ENCODE peak calls at places on chromosome 20, in four cellular contexts. X is tibial artery, P is Karpas-422, B is A549. S is an unnamed sample.

GRCh38 chr20:23358923-23359572 is 2.9 kb upstream of the GZF1 start:
- DNase-seq in B (no peak), P (no peak), X (no peak), S (no peak)

GRCh38 chr20:46128310-46129151 is 10.4 kb downstream of the CD40 start:
- DNase-seq in X (no peak), P (peak; percentile 65), B (peak; percentile 53), S (no peak)

GRCh38 chr20:60572991-60573390 is 614.8 kb downstream of the CDH26 start:
- DNase-seq in B (no peak), P (no peak), X (no peak), S (no peak)

GRCh38 chr20:24664266-24664986 is 195.0 kb downstream of the SYNDIG1 start:
- DNase-seq in P (no peak), B (no peak), X (no peak), S (no peak)

GRCh38 chr20:61949714-61950630 is 115.7 kb downstream of the TAF4 start:
- DNase-seq in P (peak; percentile 34), X (no peak), B (no peak), S (peak; percentile 4)

GRCh38 chr20:9177278-9177677 is 108.4 kb downstream of the PLCB4 start:
- DNase-seq in B (no peak), X (no peak), P (no peak), S (no peak)

GRCh38 chr20:8805737-8806442 is 263.0 kb upstream of the PLCB4 start:
- DNase-seq in B (no peak), P (no peak), X (no peak), S (no peak)

GRCh38 chr20:21496452-21496851 is 17.4 kb downstream of the NKX2-2 start:
- DNase-seq in B (no peak), P (no peak), X (no peak), S (no peak)

GRCh38 chr20:38302721-38303120 is 1.2 kb upstream of the BPI start:
- DNase-seq in B (no peak), X (no peak), P (no peak), S (no peak)

GRCh38 chr20:38298768-38299288 is 5.1 kb upstream of the BPI start:
- DNase-seq in X (peak; percentile 92), P (no peak), B (no peak), S (peak; percentile 79)

GRCh38 chr20:38299963-38300362 is 4.0 kb upstream of the BPI start:
- DNase-seq in P (no peak), B (no peak), X (no peak), S (no peak)

GRCh38 chr20:38301283-38301682 is 2.7 kb upstream of the BPI start:
- DNase-seq in P (no peak), B (no peak), X (no peak), S (no peak)

DNA sequence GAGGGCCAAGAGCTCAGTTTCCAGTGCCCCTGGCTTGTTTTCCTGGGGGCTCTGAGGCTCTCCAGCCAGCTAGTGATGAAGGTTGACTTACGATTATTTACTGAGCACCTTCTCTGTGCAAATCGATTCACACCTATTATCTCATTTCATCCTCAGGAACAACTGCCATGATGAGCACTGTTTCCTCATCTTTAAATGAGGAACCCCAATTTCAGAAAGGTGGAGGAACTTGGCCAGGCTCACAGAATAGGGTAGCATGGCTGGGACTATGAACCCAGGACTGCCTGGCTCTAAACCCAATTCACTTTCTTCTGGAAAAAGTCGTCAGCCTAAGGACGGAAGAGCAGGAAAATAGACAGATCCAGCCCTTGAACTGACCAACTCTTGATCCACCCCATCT is 3.5 kb upstream of the BPI start:
- DNase-seq in P (no peak), B (no peak), X (no peak), S (no peak)
- H3K27ac ChIP-seq in P (no peak overlapping the region), B (no peak overlapping the region), X (no peak overlapping the region), S (no peak overlapping the region)

GRCh38 chr20:2871555-2872303 is 1.6 kb upstream of the PTPRA start:
- DNase-seq in X (no peak), B (no peak), P (no peak), S (no peak)
- H3K4me3 ChIP-seq in X (peak overlapping the region; percentile 74), B (no peak overlapping the region), P (peak overlapping the region; percentile 100), S (peak overlapping the region; percentile 89)

DNA sequence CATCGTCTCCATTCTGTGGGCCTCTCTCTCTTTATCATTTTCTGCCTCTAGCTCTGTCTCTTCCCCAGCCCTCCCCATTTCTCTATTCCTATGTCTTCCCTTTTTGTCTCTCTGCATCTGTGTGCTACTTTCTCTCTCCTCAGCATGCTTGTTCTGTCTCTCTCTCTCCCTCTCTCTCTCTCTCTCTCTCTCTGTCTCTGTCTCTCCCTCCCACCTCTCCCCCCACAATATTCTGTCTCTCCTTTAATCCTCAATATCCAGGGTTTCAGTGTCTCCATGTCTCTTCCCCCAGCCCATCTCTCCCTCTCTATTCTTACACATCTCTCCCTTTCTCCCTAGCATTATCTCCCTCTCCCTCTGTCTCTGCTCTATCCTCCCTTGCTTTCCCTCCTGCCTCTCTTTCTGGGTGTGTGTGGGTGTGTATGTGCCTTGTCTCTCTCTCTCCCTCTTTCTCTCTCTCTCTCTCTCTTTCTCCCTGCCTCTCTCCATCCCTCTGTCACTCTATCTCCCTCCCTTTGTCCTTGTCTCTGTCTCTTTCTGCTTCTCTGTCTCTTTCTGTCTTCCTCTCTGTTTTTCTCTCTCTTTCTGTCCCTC is 76.9 kb upstream of the SIRPA start:
- DNase-seq in X (no peak), P (no peak), B (no peak), S (no peak)
- H3K27ac ChIP-seq in X (peak overlapping the region; percentile 70), P (no peak overlapping the region), B (peak overlapping the region; percentile 71), S (peak overlapping the region; percentile 38)

GRCh38 chr20:64057628-64058498 is 5.1 kb upstream of the TCEA2 start:
- DNase-seq in X (peak; percentile 57), B (peak; percentile 90), P (peak; percentile 93), S (peak; percentile 75)
- H3K4me3 ChIP-seq in X (no peak overlapping the region), B (no peak overlapping the region), P (peak overlapping the region; percentile 44), S (peak overlapping the region; percentile 56)

GRCh38 chr20:64082126-64082638 is 2.0 kb downstream of the LKAAEAR1 start:
- DNase-seq in P (peak; percentile 65), X (no peak), B (no peak), S (no peak)
- H3K27ac ChIP-seq in P (peak overlapping the region; percentile 92), X (no peak overlapping the region), B (no peak overlapping the region), S (no peak overlapping the region)

GRCh38 chr20:4230185-4230584 is 214.8 kb upstream of the RNF24 start:
- DNase-seq in B (no peak), X (no peak), P (no peak), S (no peak)

GRCh38 chr20:4229415-4229814 is 214.1 kb upstream of the RNF24 start:
- DNase-seq in B (no peak), P (no peak), X (no peak), S (no peak)

GRCh38 chr20:4225778-4226177 is 210.4 kb upstream of the RNF24 start:
- DNase-seq in X (no peak), B (no peak), P (no peak), S (no peak)

GRCh38 chr20:4227085-4227821 is 211.9 kb upstream of the RNF24 start:
- DNase-seq in X (no peak), B (peak; percentile 54), P (peak; percentile 69), S (no peak)

GRCh38 chr20:4226330-4227084 is 211.1 kb upstream of the RNF24 start:
- DNase-seq in B (no peak), X (no peak), P (no peak), S (no peak)
- H3K4me3 ChIP-seq in B (no peak overlapping the region), X (no peak overlapping the region), P (no peak overlapping the region), S (no peak overlapping the region)